ENCODE peak calls at places on chromosomes 13 and 19, in five cellular contexts. One of them, this sample, is unnamed.

GRCh38 chr13:90168953-90169352 is 1178.5 kb upstream of the MIR17HG start:
- DNase-seq in nephron progenitor cell: no peak
- DNase-seq in MM.1S: no peak
- DNase-seq in stimulated activated CD8-positive, alpha-beta memory T cell treated with anti-CD3 and anti-CD28 coated beads, Interleukin-7, amount 100 ng/mL, for 1 hour: no peak
- DNase-seq in aorta: no peak
- DNase-seq in this sample: no peak

GRCh38 chr19:38665950-38666661 is 18.7 kb downstream of the ACTN4 start:
- DNase-seq in nephron progenitor cell: peak; percentile 64
- DNase-seq in MM.1S: no peak
- DNase-seq in stimulated activated CD8-positive, alpha-beta memory T cell treated with anti-CD3 and anti-CD28 coated beads, Interleukin-7, amount 100 ng/mL, for 1 hour: no peak
- DNase-seq in aorta: peak; percentile 80
- DNase-seq in this sample: no peak

GRCh38 chr19:35013820-35014754 is 14.0 kb downstream of the GRAMD1A start:
- DNase-seq in nephron progenitor cell: no peak
- DNase-seq in MM.1S: no peak
- DNase-seq in stimulated activated CD8-positive, alpha-beta memory T cell treated with anti-CD3 and anti-CD28 coated beads, Interleukin-7, amount 100 ng/mL, for 1 hour: peak; percentile 28
- DNase-seq in aorta: no peak
- DNase-seq in this sample: peak; percentile 48

GRCh38 chr19:16449330-16449961 is 22.3 kb downstream of the EPS15L1 start:
- DNase-seq in nephron progenitor cell: no peak
- DNase-seq in MM.1S: peak; percentile 90
- DNase-seq in stimulated activated CD8-positive, alpha-beta memory T cell treated with anti-CD3 and anti-CD28 coated beads, Interleukin-7, amount 100 ng/mL, for 1 hour: no peak
- DNase-seq in aorta: no peak
- DNase-seq in this sample: peak; percentile 59

GRCh38 chr19:8557637-8558238 is 19.5 kb downstream of the MYO1F start:
- DNase-seq in nephron progenitor cell: no peak
- DNase-seq in MM.1S: no peak
- DNase-seq in stimulated activated CD8-positive, alpha-beta memory T cell treated with anti-CD3 and anti-CD28 coated beads, Interleukin-7, amount 100 ng/mL, for 1 hour: no peak
- DNase-seq in aorta: no peak
- DNase-seq in this sample: no peak

GRCh38 chr13:27536361-27537101 is 83.8 kb downstream of the LNX2 start:
- DNase-seq in nephron progenitor cell: no peak
- DNase-seq in MM.1S: no peak
- DNase-seq in stimulated activated CD8-positive, alpha-beta memory T cell treated with anti-CD3 and anti-CD28 coated beads, Interleukin-7, amount 100 ng/mL, for 1 hour: no peak
- DNase-seq in aorta: no peak
- DNase-seq in this sample: no peak

GRCh38 chr19:49395581-49396407 is 7.7 kb downstream of the KASH5 start:
- DNase-seq in nephron progenitor cell: no peak
- DNase-seq in MM.1S: no peak
- DNase-seq in stimulated activated CD8-positive, alpha-beta memory T cell treated with anti-CD3 and anti-CD28 coated beads, Interleukin-7, amount 100 ng/mL, for 1 hour: no peak
- DNase-seq in aorta: no peak
- DNase-seq in this sample: no peak

GRCh38 chr13:40344270-40345148 is 321.9 kb downstream of the FOXO1 start:
- DNase-seq in nephron progenitor cell: no peak
- DNase-seq in MM.1S: no peak
- DNase-seq in stimulated activated CD8-positive, alpha-beta memory T cell treated with anti-CD3 and anti-CD28 coated beads, Interleukin-7, amount 100 ng/mL, for 1 hour: no peak
- DNase-seq in aorta: no peak
- DNase-seq in this sample: no peak

GRCh38 chr19:56291857-56292256 is 19.3 kb downstream of the EDDM13 start:
- DNase-seq in nephron progenitor cell: no peak
- DNase-seq in MM.1S: no peak
- DNase-seq in stimulated activated CD8-positive, alpha-beta memory T cell treated with anti-CD3 and anti-CD28 coated beads, Interleukin-7, amount 100 ng/mL, for 1 hour: no peak
- DNase-seq in aorta: no peak
- DNase-seq in this sample: no peak

GRCh38 chr19:44303976-44304568 is 753 bp downstream of the ZNF235 start:
- DNase-seq in nephron progenitor cell: peak; percentile 12
- DNase-seq in MM.1S: no peak
- DNase-seq in stimulated activated CD8-positive, alpha-beta memory T cell treated with anti-CD3 and anti-CD28 coated beads, Interleukin-7, amount 100 ng/mL, for 1 hour: no peak
- DNase-seq in aorta: no peak
- DNase-seq in this sample: no peak